ENCODE peak calls at places on chromosomes 2 and 18, in four cellular contexts. B is IMR-90, O is A549, L is K562. F is an unnamed sample.

GRCh38 chr2:10169581-10169980 is 47.0 kb downstream of the RRM2 start:
- DNase-seq in B (peak; percentile 19), O (no peak), L (no peak), F (no peak)

GRCh38 chr18:79050005-79050404 is 19.2 kb upstream of the ATP9B start:
- DNase-seq in L (no peak), B (no peak), O (no peak), F (no peak)

GRCh38 chr18:58409802-58410445 is 219.0 kb downstream of the ALPK2 start:
- DNase-seq in L (no peak), O (no peak), B (no peak), F (no peak)

GRCh38 chr18:8559612-8560011 is 49.6 kb upstream of the RAB12 start:
- DNase-seq in B (peak; percentile 18), O (no peak), L (no peak), F (no peak)

GRCh38 chr2:168514692-168515091 is 58.6 kb downstream of the CERS6 start:
- DNase-seq in B (no peak), O (no peak), L (no peak), F (no peak)

GRCh38 chr2:241933175-241933911 is 63.8 kb downstream of the RTP5 start:
- DNase-seq in L (no peak), B (no peak), O (no peak), F (no peak)

GRCh38 chr18:31773774-31774476 is 13.2 kb upstream of the SLC25A52 start:
- DNase-seq in O (no peak), L (no peak), B (no peak), F (no peak)

GRCh38 chr18:61683856-61684255 is 209.0 kb downstream of the RNF152 start:
- DNase-seq in L (no peak), B (no peak), O (no peak), F (no peak)

GRCh38 chr18:22831441-22831904 is 101.7 kb upstream of the RBBP8 start:
- DNase-seq in L (no peak), O (no peak), B (peak; percentile 91), F (no peak)

GRCh38 chr2:173989160-173989885 is 24.1 kb upstream of the SP3 start:
- DNase-seq in O (no peak), B (no peak), L (no peak), F (no peak)

GRCh38 chr18:67386028-67386427 is 130.5 kb downstream of the DSEL start:
- DNase-seq in O (no peak), L (no peak), B (peak; percentile 48), F (no peak)

GRCh38 chr18:12921178-12921577 is 26.6 kb upstream of the SEH1L start:
- DNase-seq in O (no peak), L (no peak), B (no peak), F (no peak)

GRCh38 chr2:144014108-144014507 is 505.8 kb downstream of the ZEB2 start:
- DNase-seq in O (no peak), L (no peak), B (peak; percentile 53), F (no peak)

GRCh38 chr2:178269825-178270224 is 75.5 kb downstream of the OSBPL6 start:
- DNase-seq in B (no peak), L (peak; percentile 87), O (no peak), F (no peak)

GRCh38 chr18:11689031-11689971 is at the start of gene GNAL:
- DNase-seq in O (peak; percentile 54), B (peak; percentile 85), L (peak; percentile 51), F (peak; percentile 75)

GRCh38 chr18:79458131-79458838 is 62.6 kb downstream of the NFATC1 start:
- DNase-seq in L (no peak), O (peak; percentile 48), B (peak; percentile 84), F (no peak)

GRCh38 chr2:1586946-1587840 is 157.1 kb downstream of the PXDN start:
- DNase-seq in B (no peak), O (no peak), L (no peak), F (no peak)

GRCh38 chr2:39127973-39128372 is 7.1 kb upstream of the SOS1 start:
- DNase-seq in O (no peak), B (peak; percentile 37), L (no peak), F (no peak)

GRCh38 chr2:121748202-121748601 is 7.2 kb upstream of the TSN start:
- DNase-seq in O (no peak), B (peak; percentile 51), L (peak; percentile 57), F (no peak)

GRCh38 chr18:75360206-75360605 is 67.3 kb downstream of the SMIM21 start:
- DNase-seq in B (no peak), O (no peak), L (no peak), F (no peak)

GRCh38 chr2:10384089-10384734 is 63.9 kb downstream of the ODC1 start:
- DNase-seq in O (no peak), B (no peak), L (no peak), F (no peak)

GRCh38 chr2:120109186-120110061 is 96.5 kb downstream of the EPB41L5 start:
- DNase-seq in B (peak; percentile 59), L (peak; percentile 18), O (peak; percentile 33), F (no peak)

GRCh38 chr2:201660293-201660895 is 17.1 kb upstream of the TMEM237 start:
- DNase-seq in O (no peak), L (no peak), B (no peak), F (no peak)

GRCh38 chr18:44198296-44199284 is 482.1 kb upstream of the SETBP1 start:
- DNase-seq in B (no peak), L (no peak), O (no peak), F (no peak)

GRCh38 chr2:217650716-217651360 is 352.0 kb downstream of the TNS1 start:
- DNase-seq in L (peak; percentile 46), B (peak; percentile 66), O (peak; percentile 48), F (peak; percentile 54)

GRCh38 chr18:35588995-35589394 is 7.5 kb downstream of the GALNT1 start:
- DNase-seq in O (no peak), L (peak; percentile 30), B (no peak), F (peak; percentile 46)

GRCh38 chr2:195252018-195252417 is 405.0 kb upstream of the SLC39A10 start:
- DNase-seq in O (no peak), L (no peak), B (no peak), F (peak; percentile 33)

GRCh38 chr2:160076239-160076638 is 13.8 kb upstream of the PLA2R1 start:
- DNase-seq in O (no peak), L (no peak), B (no peak), F (no peak)

GRCh38 chr18:31711365-31712035 is 27.1 kb upstream of the B4GALT6 start:
- DNase-seq in O (no peak), B (no peak), L (no peak), F (no peak)

DNA sequence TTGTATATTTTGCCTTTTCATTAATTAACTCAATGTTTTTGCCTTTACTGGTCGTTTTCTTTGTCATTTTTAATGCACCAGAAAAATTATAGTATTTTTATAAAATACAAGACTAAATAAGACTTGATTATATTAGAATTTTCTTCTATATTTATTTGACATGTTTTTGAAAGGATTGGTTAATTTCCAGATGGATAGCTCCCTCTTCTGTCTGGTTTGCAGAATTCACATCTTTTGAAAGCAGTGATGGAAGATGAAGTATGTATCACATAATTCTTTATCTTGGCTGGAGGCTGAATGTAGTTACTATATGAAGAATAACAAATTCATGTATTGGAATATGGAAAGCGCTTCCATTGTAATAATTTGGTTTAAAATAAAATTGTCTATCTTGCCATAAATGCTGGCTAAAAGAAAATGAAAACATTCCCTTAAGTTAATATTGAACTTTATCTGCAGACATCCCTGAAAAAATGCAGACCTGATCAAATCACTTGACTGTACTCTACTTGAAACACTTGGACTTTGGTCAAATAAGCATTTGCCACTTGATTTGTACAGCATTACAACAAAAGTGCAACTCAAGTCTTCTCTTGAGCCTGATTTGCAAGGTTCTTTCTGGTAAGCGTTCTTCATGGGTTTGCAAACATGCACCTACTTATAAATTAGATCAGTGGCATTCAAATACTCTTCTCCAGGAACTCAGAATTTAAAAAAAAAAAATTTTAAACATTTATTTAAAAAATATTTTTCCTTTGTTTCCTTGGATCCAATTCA is 86.4 kb upstream of the EFEMP1 start:
- DNase-seq in L (peak; percentile 12), O (peak; percentile 18), B (peak; percentile 70), F (no peak)
- TF ChIP-seq MAFK in L (no peak), O (no peak), B (no peak), F (no peak)

DNA sequence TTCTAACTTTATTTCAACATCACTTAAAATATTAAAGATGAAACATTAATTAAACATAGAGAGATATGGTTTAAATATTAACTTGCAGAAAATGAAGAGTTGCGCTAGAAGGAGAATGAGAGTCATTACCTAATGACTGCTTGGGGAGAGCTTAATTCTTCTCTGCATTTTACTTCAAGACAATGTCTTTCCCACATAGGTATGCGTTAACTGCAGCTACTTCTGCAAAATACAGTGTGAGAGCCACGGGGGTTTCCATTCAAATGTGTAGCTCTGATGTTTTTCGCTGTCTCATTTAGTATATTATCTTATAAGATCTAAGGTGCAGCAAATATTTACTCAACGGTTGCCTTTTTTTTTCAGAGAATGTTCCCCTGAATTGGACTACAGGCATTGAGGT is 126.7 kb downstream of the TMX3 start:
- DNase-seq in B (no peak), L (no peak), O (no peak), F (no peak)
- TF ChIP-seq MAFK in B (no peak), L (no peak), O (no peak), F (no peak)

GRCh38 chr2:226894752-226895151 is 58.9 kb downstream of the RHBDD1 start:
- DNase-seq in O (no peak), B (no peak), L (no peak), F (no peak)

GRCh38 chr2:226895579-226895978 is 59.7 kb downstream of the RHBDD1 start:
- DNase-seq in O (no peak), B (no peak), L (no peak), F (no peak)

GRCh38 chr2:226892729-226893128 is 56.9 kb downstream of the RHBDD1 start:
- DNase-seq in B (peak; percentile 20), O (no peak), L (no peak), F (no peak)

GRCh38 chr2:226891780-226892590 is 56.1 kb downstream of the RHBDD1 start:
- DNase-seq in L (no peak), B (peak; percentile 92), O (no peak), F (no peak)

GRCh38 chr2:226893206-226893605 is 57.4 kb downstream of the RHBDD1 start:
- DNase-seq in O (no peak), L (no peak), B (peak; percentile 33), F (no peak)
- TF ChIP-seq MAFK in O (no peak), L (no peak), B (no peak), F (no peak)

GRCh38 chr2:97714084-97714949 is 941 bp downstream of the ZAP70 start:
- DNase-seq in L (no peak), O (no peak), B (no peak), F (no peak)

GRCh38 chr2:97717618-97718005 is 4.2 kb downstream of the ZAP70 start:
- DNase-seq in B (no peak), O (no peak), L (no peak), F (no peak)

GRCh38 chr2:97714950-97715652 is 1.7 kb downstream of the ZAP70 start:
- DNase-seq in O (no peak), L (no peak), B (no peak), F (no peak)

GRCh38 chr2:97716695-97717617 is 3.6 kb downstream of the ZAP70 start:
- DNase-seq in B (no peak), O (no peak), L (no peak), F (no peak)

DNA sequence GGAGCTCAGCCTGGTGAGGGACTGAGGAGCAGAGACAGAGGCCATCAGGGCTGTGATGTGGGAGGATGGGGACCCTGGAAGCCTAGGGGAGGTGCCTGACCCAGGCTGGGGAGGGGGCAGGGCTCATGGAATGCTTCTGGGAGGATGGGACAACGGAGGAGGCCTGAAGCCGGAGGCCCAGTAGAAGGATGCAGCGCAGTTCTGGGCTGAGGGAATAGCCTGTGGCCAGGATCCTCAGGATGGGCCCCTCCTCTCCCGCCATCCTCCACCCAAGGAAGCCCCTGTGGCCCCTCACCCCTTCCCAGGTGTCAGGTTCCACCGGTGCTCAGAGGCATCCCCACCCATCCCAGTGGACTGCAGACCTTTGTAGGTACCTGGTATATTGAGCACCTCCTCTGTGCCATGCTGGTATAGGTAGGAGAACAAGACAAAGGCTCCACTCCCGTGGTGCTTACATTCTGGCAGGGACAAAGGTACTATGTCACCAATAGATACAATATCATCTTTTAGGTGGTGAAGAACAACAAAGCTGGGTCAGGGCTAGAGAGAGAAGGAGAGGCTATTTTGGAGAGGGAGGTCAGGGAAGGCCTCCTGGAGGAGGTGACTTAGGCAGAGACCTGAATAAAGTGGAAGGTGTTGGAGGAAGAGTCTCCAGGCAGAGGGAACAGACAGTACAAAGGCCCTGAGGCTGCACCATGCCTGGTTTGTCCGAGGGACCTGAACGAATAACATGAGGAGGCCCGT is 2.7 kb downstream of the ZAP70 start:
- DNase-seq in B (no peak), L (no peak), O (no peak), F (no peak)
- TF ChIP-seq MAFK in B (no peak), L (no peak), O (no peak), F (no peak)

F was measured in H1.